ENCODE peak calls at places on chromosomes 4 and X, in six cellular contexts. O, Y, V, A, P and C are unnamed samples.

GRCh38 chr4:22504931-22505330 is 10.9 kb downstream of the ADGRA3 start:
- DNase-seq in A (no peak), O (no peak), Y (no peak), P (no peak), V (no peak), C (no peak)

GRCh38 chrX:48711929-48712505 is 15.5 kb downstream of the SUV39H1 start:
- DNase-seq in Y (no peak), O (no peak), A (no peak), V (no peak), P (no peak), C (no peak)

GRCh38 chr4:64248151-64248550 is 161.1 kb downstream of the TECRL start:
- DNase-seq in Y (no peak), A (no peak), O (no peak), V (no peak), P (no peak), C (no peak)

GRCh38 chrX:13888284-13888683 is 71.4 kb upstream of the GPM6B start:
- DNase-seq in Y (no peak), V (no peak), A (no peak), O (no peak), P (no peak), C (peak; percentile 28)

GRCh38 chr4:153750197-153750817 is 9.5 kb downstream of the RNF175 start:
- DNase-seq in V (peak; percentile 78), A (no peak), P (peak; percentile 52), Y (peak; percentile 77), O (peak; percentile 64), C (peak; percentile 85)

GRCh38 chrX:15838017-15838416 is 16.6 kb downstream of the AP1S2 start:
- DNase-seq in P (no peak), Y (no peak), V (peak; percentile 9), O (no peak), A (no peak), C (no peak)

GRCh38 chr4:1244081-1244977 is 4.6 kb downstream of the CTBP1 start:
- DNase-seq in A (peak; percentile 85), P (no peak), O (no peak), V (no peak), Y (no peak), C (no peak)

GRCh38 chr4:24089831-24090531 is 200.1 kb upstream of the PPARGC1A start:
- DNase-seq in A (no peak), O (peak; percentile 23), V (no peak), P (no peak), Y (no peak), C (no peak)

GRCh38 chr4:178414881-178415446 is 972.7 kb upstream of the AGA start:
- DNase-seq in P (no peak), Y (no peak), A (no peak), V (no peak), O (no peak), C (no peak)

GRCh38 chr4:88318751-88319350 is 34.5 kb upstream of the PPM1K start:
- DNase-seq in A (no peak), O (peak; percentile 31), P (no peak), Y (no peak), V (no peak), C (no peak)

GRCh38 chr4:180052629-180053028 is 2190.6 kb upstream of the TENM3 start:
- DNase-seq in Y (no peak), P (no peak), V (no peak), A (no peak), O (no peak), C (no peak)

GRCh38 chr4:8840816-8841455 is 30.7 kb downstream of the HMX1 start:
- DNase-seq in A (peak; percentile 57), O (no peak), P (no peak), V (no peak), Y (no peak), C (no peak)

GRCh38 chr4:19987746-19988145 is 264.0 kb upstream of the SLIT2 start:
- DNase-seq in P (no peak), A (no peak), O (peak; percentile 13), V (no peak), Y (peak; percentile 27), C (no peak)